ENCODE peak calls at places on chromosomes 4 and X, in seven cellular contexts. J is A549, Q is stomach, F is right lobe of liver, T is breast epithelium, B is endodermal cell, X is astrocyte. Z is an unnamed sample.

GRCh38 chr4:1401409-1402020 is 4.7 kb downstream of the NKX1-1 start:
- DNase-seq in Q (peak), X (no peak), B (peak), J (no peak), T (peak), F (no peak), Z (no peak)

GRCh38 chr4:169314906-169315305 is 44.1 kb upstream of the SH3RF1 start:
- DNase-seq in Q (peak), X (peak), T (peak), B (no peak), F (peak), J (peak), Z (no peak)

GRCh38 chr4:106017975-106018374 is 122.7 kb downstream of the NPNT start:
- DNase-seq in B (no peak), X (peak), T (no peak), F (no peak), J (no peak), Q (no peak), Z (no peak)

GRCh38 chr4:63693321-63693720 is 715.9 kb downstream of the TECRL start:
- DNase-seq in T (no peak), J (no peak), F (no peak), B (no peak), Q (no peak), X (no peak), Z (no peak)

GRCh38 chr4:41851621-41852020 is 83.6 kb upstream of the TMEM33 start:
- DNase-seq in Q (no peak), B (no peak), X (no peak), T (no peak), J (no peak), F (no peak), Z (no peak)

GRCh38 chrX:38426785-38427184 is 74.4 kb downstream of the OTC start:
- DNase-seq in Q (no peak), X (no peak), B (no peak), F (no peak), T (no peak), J (peak), Z (no peak)

GRCh38 chr4:82423245-82424054 is 6.8 kb downstream of the HNRNPDL start:
- DNase-seq in Q (no peak), B (no peak), J (peak), X (peak), F (no peak), T (no peak), Z (no peak)

GRCh38 chrX:63275127-63275526 is 76.0 kb downstream of the SPIN4 start:
- DNase-seq in B (peak), Q (no peak), F (peak), J (peak), T (no peak), X (no peak), Z (no peak)

GRCh38 chr4:12933760-12934221 is 550.3 kb downstream of the RAB28 start:
- DNase-seq in F (no peak), B (no peak), J (no peak), X (no peak), T (no peak), Q (no peak), Z (no peak)

DNA sequence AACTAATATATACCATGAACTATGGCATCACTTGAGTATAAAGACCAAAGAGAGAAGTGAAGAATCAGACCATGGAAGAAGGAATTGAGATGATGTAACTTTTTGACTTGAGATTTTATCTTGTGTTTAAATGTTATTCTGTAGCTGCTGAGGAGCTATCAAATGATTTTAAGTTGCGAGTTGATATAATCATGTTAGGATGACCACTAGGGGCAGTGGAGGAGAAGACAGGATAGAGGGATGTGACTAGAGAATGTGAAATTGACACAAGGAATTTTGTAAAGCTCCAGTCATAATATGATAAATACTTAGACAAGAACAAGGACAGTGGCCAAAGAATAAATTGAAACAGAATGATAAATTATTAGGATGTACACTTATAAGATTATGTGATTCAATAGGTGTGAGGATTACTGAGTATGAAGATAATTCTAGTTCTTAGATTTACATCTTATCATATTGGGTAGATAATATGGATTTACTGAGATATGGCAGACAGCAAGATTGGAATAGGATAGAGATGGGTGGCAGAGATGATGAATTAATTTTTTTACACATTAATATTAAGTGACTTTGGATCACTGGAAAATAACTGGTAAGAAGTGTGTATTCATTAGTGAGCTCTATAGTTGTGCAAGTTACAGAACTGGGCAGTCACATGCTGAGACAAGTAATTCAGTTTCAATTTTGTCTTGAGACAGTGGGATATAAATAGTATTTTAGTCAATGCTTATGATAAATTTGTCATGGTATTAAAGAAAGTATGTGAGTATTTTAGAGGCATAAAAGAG is 816.0 kb upstream of the PCDH10 start:
- DNase-seq in B (no peak), X (peak), F (no peak), Q (no peak), T (no peak), J (peak), Z (no peak)
- H3K4me3 ChIP-seq in B (no peak), X (no peak), F (no peak), Q (no peak), T (no peak), J (no peak), Z (no peak)

GRCh38 chrX:74925210-74926088 is at the start of gene NEXMIF:
- DNase-seq in B (no peak), F (peak), X (peak), T (no peak), J (peak), Q (peak), Z (no peak)
- TF ChIP-seq CTCF in B (peak), F (peak), X (no peak), T (peak), J (no peak), Q (no peak), Z (peak)

GRCh38 chrX:112083624-112084326 is 1.2 kb upstream of the TRPC5 start:
- DNase-seq in X (no peak), F (peak), J (no peak), B (peak), Q (no peak), T (no peak), Z (no peak)
- H3K4me3 ChIP-seq in X (no peak), F (peak), J (no peak), B (peak), Q (no peak), T (no peak), Z (no peak)

GRCh38 chrX:40660381-40660780 is 13.0 kb upstream of the CXorf38 start:
- DNase-seq in X (no peak), B (no peak), F (no peak), J (no peak), T (no peak), Q (no peak), Z (no peak)

GRCh38 chrX:40663078-40663740 is 15.8 kb upstream of the CXorf38 start:
- DNase-seq in F (no peak), X (no peak), J (no peak), B (no peak), T (no peak), Q (no peak), Z (peak)

GRCh38 chrX:40661489-40661888 is 14.1 kb upstream of the CXorf38 start:
- DNase-seq in F (no peak), J (no peak), T (no peak), X (no peak), B (no peak), Q (no peak), Z (no peak)

GRCh38 chrX:40663880-40664630 is 16.7 kb upstream of the CXorf38 start:
- DNase-seq in F (no peak), X (peak), J (peak), Q (no peak), T (no peak), B (peak), Z (no peak)
- TF ChIP-seq CTCF in F (peak), X (no peak), J (peak), Q (no peak), T (no peak), B (peak), Z (peak)

GRCh38 chr4:28310926-28311325 is 1450.3 kb downstream of the STIM2 start:
- DNase-seq in F (no peak), Q (no peak), B (no peak), J (no peak), T (no peak), X (no peak), Z (no peak)

DNA sequence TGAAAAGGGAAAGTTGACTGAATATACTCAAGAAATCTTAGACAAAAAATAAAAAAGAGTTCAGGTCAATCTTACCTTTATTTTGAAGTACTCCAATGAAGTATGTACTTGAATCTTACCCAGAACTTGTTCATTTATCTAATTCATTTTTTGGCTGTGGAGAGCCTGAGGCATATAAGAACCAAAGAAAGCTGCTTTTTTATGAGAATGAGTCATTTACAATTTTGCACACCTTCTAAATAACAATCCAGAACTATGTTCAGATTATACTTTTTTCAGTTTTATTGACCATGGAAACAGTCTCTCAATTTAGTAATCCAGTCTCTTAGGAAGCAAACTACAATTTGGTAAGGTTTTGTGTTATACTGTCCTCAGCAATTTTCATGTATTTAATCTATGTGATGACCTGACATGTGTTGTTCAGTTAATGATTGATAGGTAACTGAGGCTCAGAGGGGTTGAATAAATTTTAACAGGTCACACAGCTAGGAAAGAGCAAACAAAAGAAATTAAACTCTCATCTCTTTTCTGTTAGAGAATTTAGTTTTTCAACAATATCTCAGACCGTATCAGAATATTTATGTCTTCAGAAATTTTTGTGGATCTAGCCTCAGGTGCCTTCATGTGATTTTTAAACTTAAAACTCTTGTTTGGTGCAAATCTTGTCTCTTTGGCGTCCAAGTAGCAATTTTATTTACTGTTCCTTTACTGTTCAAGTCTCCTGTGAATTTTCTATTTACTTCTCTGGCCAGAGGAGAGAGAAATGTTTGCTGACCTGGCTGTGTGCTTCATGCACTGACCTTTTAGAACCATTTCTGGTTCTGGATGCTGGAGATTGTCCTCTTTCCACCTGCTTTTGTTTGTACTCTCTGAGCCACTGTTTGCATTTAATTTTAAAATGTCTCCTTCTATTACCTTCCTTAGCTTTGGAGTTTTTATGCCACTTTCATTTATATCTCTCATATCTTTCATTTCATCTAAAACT is 1453.4 kb downstream of the STIM2 start:
- DNase-seq in F (no peak), B (no peak), X (no peak), Q (no peak), T (no peak), J (peak), Z (peak)
- H3K4me3 ChIP-seq in F (no peak), B (no peak), X (no peak), Q (no peak), T (no peak), J (no peak), Z (no peak)

GRCh38 chrX:72271091-72271490 is 6.0 kb downstream of the RPS4X start:
- DNase-seq in B (no peak), X (no peak), Q (no peak), J (no peak), F (no peak), T (no peak), Z (no peak)
- TF ChIP-seq CTCF in B (no peak), X (no peak), Q (no peak), J (no peak), F (no peak), T (no peak), Z (no peak)